ENCODE peak calls at places on chromosomes 7 and 10, in five cellular contexts. L is DND-41, V is ovary, X is uterus, R is AG04450. G is an unnamed sample.
A peak's percentile ranks its signal among the peaks of the same experiment; 100 is the strongest.

GRCh38 chr10:109264004-109264403 is 659.3 kb downstream of the XPNPEP1 start:
- DNase-seq in L (no peak), V (no peak), X (no peak), R (no peak), G (no peak)

GRCh38 chr10:119079572-119080520 is 771 bp downstream of the EIF3A start:
- DNase-seq in L (peak; percentile 71), V (peak; percentile 84), X (peak; percentile 62), R (peak; percentile 34), G (peak; percentile 84)

GRCh38 chr7:42068554-42069280 is 168.3 kb downstream of the GLI3 start:
- DNase-seq in L (no peak), V (no peak), X (no peak), R (no peak), G (no peak)

GRCh38 chr7:142275028-142275427 is 17.2 kb upstream of the PRSS58 start:
- DNase-seq in L (no peak), V (no peak), X (no peak), R (no peak), G (no peak)

GRCh38 chr10:26485150-26485941 is 47.2 kb downstream of the APBB1IP start:
- DNase-seq in L (no peak), V (no peak), X (no peak), R (no peak), G (no peak)

GRCh38 chr7:42621543-42622219 is 290.2 kb downstream of the C7orf25 start:
- DNase-seq in L (no peak), V (no peak), X (no peak), R (no peak), G (no peak)

GRCh38 chr7:32290015-32290414 is 200.2 kb downstream of the LSM5 start:
- DNase-seq in L (no peak), V (no peak), X (no peak), R (no peak), G (no peak)

GRCh38 chr10:124128811-124129145 is 35.4 kb upstream of the CHST15 start:
- DNase-seq in L (no peak), V (no peak), X (no peak), R (no peak), G (no peak)

GRCh38 chr10:79021331-79021907 is 47.3 kb upstream of the ZMIZ1 start:
- DNase-seq in L (no peak), V (peak; percentile 29), X (no peak), R (no peak), G (no peak)

GRCh38 chr7:137898839-137899681 is 52.3 kb upstream of the DGKI start:
- DNase-seq in L (peak; percentile 80), V (peak; percentile 84), X (peak; percentile 80), R (peak; percentile 47), G (peak; percentile 88)

GRCh38 chr7:141115949-141116348 is 42.1 kb downstream of the TMEM178B start:
- DNase-seq in L (no peak), V (no peak), X (no peak), R (no peak), G (no peak)

GRCh38 chr7:51376420-51377092 is 59.9 kb upstream of the COBL start:
- DNase-seq in L (no peak), V (no peak), X (no peak), R (no peak), G (no peak)

GRCh38 chr10:43292745-43293676 is 26.1 kb upstream of the RASGEF1A start:
- DNase-seq in L (peak; percentile 47), V (peak; percentile 63), X (peak; percentile 51), R (peak; percentile 20), G (peak; percentile 53)

GRCh38 chr7:137953692-137954470 is 48.0 kb downstream of the CREB3L2 start:
- DNase-seq in L (no peak), V (no peak), X (no peak), R (no peak), G (peak; percentile 34)

GRCh38 chr10:59317066-59317465 is 45.3 kb downstream of the FAM13C start:
- DNase-seq in L (no peak), V (no peak), X (no peak), R (no peak), G (no peak)

GRCh38 chr10:121324678-121325213 is 273.5 kb downstream of the FGFR2 start:
- DNase-seq in L (no peak), V (no peak), X (no peak), R (no peak), G (no peak)

GRCh38 chr10:49610735-49611165 is 640 bp downstream of the SLC18A3 start:
- DNase-seq in L (no peak), V (peak; percentile 13), X (no peak), R (no peak), G (no peak)

GRCh38 chr7:106175507-106175906 is 63.4 kb upstream of the SYPL1 start:
- DNase-seq in L (no peak), V (no peak), X (no peak), R (no peak), G (no peak)

GRCh38 chr10:96831867-96832720 is at the start of gene LCOR:
- DNase-seq in L (peak; percentile 87), V (peak; percentile 92), X (peak; percentile 87), R (peak; percentile 63), G (peak; percentile 95)

GRCh38 chr10:24645784-24646183 is 77.9 kb downstream of the ARHGAP21 start:
- DNase-seq in L (peak; percentile 60), V (no peak), X (no peak), R (no peak), G (peak; percentile 30)

GRCh38 chr7:33534830-33535229 is 370.5 kb upstream of the BMPER start:
- DNase-seq in L (no peak), V (no peak), X (no peak), R (peak; percentile 6), G (no peak)

GRCh38 chr7:33529070-33529469 is 376.3 kb upstream of the BMPER start:
- DNase-seq in L (no peak), V (no peak), X (no peak), R (no peak), G (no peak)

GRCh38 chr7:33536398-33536797 is 368.9 kb upstream of the BMPER start:
- DNase-seq in L (peak; percentile 11), V (no peak), X (no peak), R (no peak), G (no peak)

DNA sequence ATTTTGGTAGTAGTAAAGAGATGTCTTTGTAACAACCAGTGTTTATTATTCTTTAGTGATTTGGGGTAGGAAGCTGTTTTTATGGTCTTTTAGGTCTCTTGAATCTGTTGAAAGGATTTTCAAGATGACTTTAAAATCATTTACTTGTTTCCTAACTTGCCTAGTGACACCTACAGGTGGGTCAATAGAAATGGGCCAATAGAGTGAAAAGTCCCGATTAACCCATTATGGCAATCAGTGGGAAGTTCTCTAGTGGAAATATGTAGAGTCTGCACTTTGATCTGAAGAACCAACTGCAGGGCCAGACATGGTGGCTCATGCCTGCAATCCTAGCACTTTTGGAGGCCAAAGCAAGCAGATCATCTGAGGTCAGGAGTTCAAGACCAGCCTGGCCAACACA is 374.7 kb upstream of the BMPER start:
- DNase-seq in L (no peak), V (no peak), X (no peak), R (no peak), G (no peak)
- TF ChIP-seq CTCF in L (no peak), V (no peak), X (no peak), R (no peak), G (no peak)

GRCh38 chr7:99219185-99219767 is 11.4 kb upstream of the KPNA7 start:
- DNase-seq in L (no peak), V (no peak), X (no peak), R (no peak), G (no peak)

GRCh38 chr7:99229234-99229633 is 21.3 kb upstream of the KPNA7 start:
- DNase-seq in L (no peak), V (no peak), X (no peak), R (no peak), G (no peak)

GRCh38 chr7:99219985-99220384 is 12.1 kb upstream of the KPNA7 start:
- DNase-seq in L (no peak), V (no peak), X (no peak), R (no peak), G (no peak)

GRCh38 chr7:99221866-99222265 is 14.0 kb upstream of the KPNA7 start:
- DNase-seq in L (no peak), V (no peak), X (no peak), R (no peak), G (no peak)

DNA sequence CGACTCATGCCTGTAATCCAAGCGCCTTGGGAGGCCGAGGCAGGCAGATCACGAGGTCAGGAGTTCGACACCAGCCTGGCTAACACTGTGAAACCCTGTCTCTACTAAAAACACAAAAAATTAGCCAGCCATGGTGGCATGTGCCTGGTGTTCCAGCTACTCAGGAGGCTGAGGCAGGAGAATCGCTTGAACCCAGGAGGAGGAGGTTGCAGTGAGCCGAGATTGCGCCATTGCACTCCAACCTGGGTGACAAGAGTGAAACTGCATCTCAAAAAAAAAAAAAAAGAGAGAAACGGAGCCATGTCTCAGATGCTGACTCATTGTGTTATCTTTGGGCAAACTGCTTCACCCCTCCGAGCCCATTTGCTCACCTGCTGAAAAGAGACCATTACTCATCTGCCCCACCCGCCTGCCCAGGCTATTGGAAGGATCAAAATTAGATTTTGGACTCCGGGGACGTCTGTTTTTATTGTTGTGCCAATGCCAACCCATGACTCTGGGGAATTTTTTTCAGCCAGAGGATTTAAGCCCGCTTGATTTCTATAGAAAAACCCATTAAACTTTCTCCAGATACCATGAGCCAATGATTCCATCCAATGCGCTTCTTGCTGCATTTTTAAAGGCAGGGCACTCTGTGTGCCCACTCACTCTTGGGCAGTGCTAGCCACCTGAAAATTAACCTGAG is 16.5 kb upstream of the KPNA7 start:
- DNase-seq in L (no peak), V (no peak), X (no peak), R (no peak), G (peak; percentile 10)
- H3K4me3 ChIP-seq in L (no peak overlapping the region), V (no peak overlapping the region), X (no peak overlapping the region), R (no peak overlapping the region), G (no peak overlapping the region)

DNA sequence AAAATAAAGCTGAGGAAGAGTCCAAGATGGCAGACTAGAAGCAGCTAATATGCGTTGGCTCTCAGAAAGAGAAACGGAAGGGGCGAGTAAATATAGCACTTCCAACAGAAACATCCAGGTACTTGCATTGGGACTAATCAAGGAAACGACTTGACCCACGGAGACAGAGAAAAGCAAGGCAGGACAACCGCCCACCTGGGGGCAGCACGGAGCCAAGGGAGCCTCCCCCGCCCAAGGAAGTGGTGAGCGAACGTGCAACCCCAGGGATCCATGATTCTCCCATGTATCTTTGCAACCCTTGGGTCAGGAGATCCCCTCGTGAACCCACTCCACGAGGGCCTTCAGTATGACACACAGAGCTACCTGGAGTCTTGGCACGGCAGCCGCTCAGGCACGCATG is 45.4 kb upstream of the GRM3 start:
- DNase-seq in L (no peak), V (no peak), X (no peak), R (no peak), G (peak; percentile 38)
- TF ChIP-seq CTCF in L (peak; percentile 17), V (no peak), X (no peak), R (no peak), G (peak; percentile 50)

DNA sequence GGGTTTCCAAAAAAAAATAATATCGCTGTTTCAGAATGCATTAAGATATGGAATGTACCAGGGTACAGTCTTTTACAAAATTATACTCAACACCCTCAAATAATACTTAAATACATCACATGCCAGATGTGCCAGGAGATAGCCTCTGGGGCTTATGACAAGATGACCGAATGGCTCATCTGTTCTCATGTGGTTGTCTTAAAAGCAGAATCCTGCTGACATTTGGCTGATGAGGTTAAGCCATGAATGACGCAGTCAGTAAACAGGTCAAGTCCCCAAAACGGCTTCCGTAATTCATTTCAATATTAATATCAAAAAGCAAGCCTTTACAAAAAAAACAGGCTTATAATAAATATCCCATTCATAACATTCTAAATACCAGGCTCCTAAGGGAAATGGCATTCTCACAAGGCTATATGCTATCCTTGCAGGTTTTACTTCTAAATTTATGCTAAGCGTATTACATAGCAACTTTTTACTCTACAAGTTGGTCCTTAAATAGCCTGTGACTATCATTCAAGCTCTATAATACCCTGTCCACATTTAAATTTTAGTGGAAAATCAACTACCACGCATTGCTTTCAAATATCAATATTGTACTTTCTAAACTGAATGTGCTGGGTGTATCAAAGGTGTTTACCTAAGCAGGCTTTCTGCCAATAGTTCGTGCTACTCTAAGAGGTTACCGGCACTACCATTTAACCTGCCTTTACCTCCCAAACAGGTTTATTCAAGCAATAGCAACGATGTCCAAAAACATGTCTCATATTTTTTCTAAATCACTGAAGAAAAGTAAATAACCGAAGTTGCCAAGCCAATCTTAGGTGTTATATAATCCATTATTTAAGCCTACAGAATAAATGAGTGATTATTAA is 15.6 kb downstream of the SMURF1 start:
- DNase-seq in L (no peak), V (no peak), X (no peak), R (no peak), G (no peak)
- H3K4me3 ChIP-seq in L (no peak overlapping the region), V (no peak overlapping the region), X (no peak overlapping the region), R (no peak overlapping the region), G (no peak overlapping the region)

G was measured in GM12865.